ENCODE peak calls at places on chromosomes 2 and 18, in four cellular contexts. A is HepG2, V is GM12878, C is H1. G is an unnamed sample.
A peak's percentile ranks its signal among the peaks of the same experiment; 100 is the strongest.

GRCh38 chr2:105886029-105886454 is 141.3 kb downstream of the NCK2 start:
- DNase-seq in A (no peak), V (no peak), C (no peak), G (no peak)

GRCh38 chr18:27713727-27714080 is 463.2 kb downstream of the CDH2 start:
- DNase-seq in C (no peak), A (no peak), V (no peak), G (no peak)

GRCh38 chr18:55811964-55812363 is 224.0 kb upstream of the TCF4 start:
- DNase-seq in C (no peak), V (no peak), A (no peak), G (no peak)

GRCh38 chr2:127174176-127174575 is 45.9 kb downstream of the CYP27C1 start:
- DNase-seq in V (no peak), C (no peak), A (no peak), G (peak; percentile 57)

GRCh38 chr2:60365556-60365955 is 187.9 kb downstream of the BCL11A start:
- DNase-seq in A (peak; percentile 36), V (no peak), C (no peak), G (no peak)

GRCh38 chr18:63540131-63540530 is 2.0 kb upstream of the SERPINB12 start:
- DNase-seq in A (no peak), C (no peak), V (no peak), G (no peak)

GRCh38 chr2:1755436-1756191 is 11.3 kb upstream of the PXDN start:
- DNase-seq in C (no peak), A (no peak), V (no peak), G (no peak)

GRCh38 chr2:159903404-159904126 is 105.6 kb upstream of the CD302 start:
- DNase-seq in A (no peak), V (no peak), C (no peak), G (no peak)

GRCh38 chr2:238817382-238817781 is 30.5 kb upstream of the TWIST2 start:
- DNase-seq in V (no peak), A (no peak), C (no peak), G (no peak)

GRCh38 chr18:23036611-23037259 is 98.5 kb upstream of the CABLES1 start:
- DNase-seq in C (no peak), V (no peak), A (no peak), G (no peak)

GRCh38 chr18:11862468-11863137 is 11.4 kb downstream of the CHMP1B start:
- DNase-seq in C (no peak), V (no peak), A (no peak), G (no peak)

GRCh38 chr18:37405772-37406171 is 159.8 kb downstream of the CELF4 start:
- DNase-seq in A (no peak), V (no peak), C (no peak), G (no peak)

GRCh38 chr18:37412757-37413156 is 152.8 kb downstream of the CELF4 start:
- DNase-seq in V (no peak), C (no peak), A (no peak), G (no peak)

GRCh38 chr18:37407571-37407970 is 158.0 kb downstream of the CELF4 start:
- DNase-seq in V (no peak), C (no peak), A (no peak), G (no peak)

GRCh38 chr18:37408676-37409305 is 156.8 kb downstream of the CELF4 start:
- DNase-seq in V (no peak), A (no peak), C (no peak), G (no peak)

DNA sequence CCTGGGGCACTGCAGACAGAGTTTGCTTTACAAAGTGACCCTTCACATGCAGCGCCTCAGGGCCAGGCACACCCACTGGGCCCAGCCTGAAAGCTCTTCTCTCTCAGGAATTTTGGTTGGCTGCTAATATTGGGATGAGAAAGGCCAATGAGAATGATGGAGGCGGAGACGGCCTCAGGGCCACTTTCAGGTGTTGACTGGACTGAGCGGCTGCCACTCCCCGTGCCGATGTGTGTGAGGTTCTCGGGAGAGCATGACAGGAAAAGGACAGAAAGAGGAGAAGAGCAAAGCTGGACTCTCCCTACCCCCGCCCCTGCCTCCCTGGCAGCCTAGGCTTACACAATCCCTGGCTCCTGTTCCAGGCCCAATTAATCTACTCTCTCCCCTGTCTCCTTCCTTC is 155.7 kb downstream of the CELF4 start:
- DNase-seq in C (no peak), V (no peak), A (no peak), G (no peak)
- TF ChIP-seq BRCA1 in C (no peak), V (no peak), A (no peak), G (no peak)

DNA sequence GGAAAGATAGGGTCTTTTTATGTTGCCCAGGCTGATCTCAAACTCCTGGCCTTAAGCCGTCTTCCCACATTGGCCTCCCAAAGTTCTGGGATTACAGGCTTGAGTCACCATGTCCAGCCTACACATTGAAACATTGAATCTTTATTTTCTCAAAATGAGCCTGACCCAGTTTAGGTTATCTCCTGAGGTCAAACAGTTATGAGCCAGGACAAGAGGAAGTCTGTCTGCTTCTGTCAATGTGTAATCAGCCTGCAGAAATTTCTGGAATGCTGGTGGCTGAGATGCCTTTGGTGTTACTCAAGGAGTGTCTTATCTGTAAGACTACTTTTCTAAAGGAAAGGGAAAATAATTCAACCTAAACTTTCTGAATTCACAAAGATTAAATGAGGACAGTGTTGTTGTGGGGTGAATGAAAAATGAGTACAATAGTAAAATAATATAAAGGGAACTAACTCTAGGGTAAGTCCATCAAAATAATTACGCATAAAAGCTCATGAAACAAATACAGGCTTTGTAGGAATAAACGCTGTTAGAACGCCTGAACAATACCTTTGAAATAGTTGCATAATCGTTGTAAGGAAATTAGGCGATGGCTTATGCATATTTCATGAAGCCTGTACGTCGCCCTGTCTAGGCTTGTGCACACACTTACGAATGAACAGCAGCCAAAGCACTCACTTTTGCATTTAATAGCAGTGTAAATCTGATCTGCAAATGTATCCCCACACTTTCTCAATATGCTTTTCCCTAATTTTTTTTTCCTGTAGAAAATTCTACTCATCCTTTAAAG is 260.8 kb downstream of the RDH14 start:
- DNase-seq in C (no peak), V (no peak), A (peak; percentile 71), G (no peak)
- H3K4me3 ChIP-seq in C (no peak overlapping the region), V (no peak overlapping the region), A (no peak overlapping the region), G (no peak overlapping the region)

GRCh38 chr18:43720036-43720435 is 442.7 kb upstream of the SYT4 start:
- DNase-seq in V (no peak), C (no peak), A (no peak), G (no peak)

GRCh38 chr18:43710135-43710534 is 432.8 kb upstream of the SYT4 start:
- DNase-seq in C (no peak), A (no peak), V (no peak), G (no peak)

GRCh38 chr18:43719264-43719795 is 442.0 kb upstream of the SYT4 start:
- DNase-seq in C (no peak), V (no peak), A (no peak), G (no peak)

DNA sequence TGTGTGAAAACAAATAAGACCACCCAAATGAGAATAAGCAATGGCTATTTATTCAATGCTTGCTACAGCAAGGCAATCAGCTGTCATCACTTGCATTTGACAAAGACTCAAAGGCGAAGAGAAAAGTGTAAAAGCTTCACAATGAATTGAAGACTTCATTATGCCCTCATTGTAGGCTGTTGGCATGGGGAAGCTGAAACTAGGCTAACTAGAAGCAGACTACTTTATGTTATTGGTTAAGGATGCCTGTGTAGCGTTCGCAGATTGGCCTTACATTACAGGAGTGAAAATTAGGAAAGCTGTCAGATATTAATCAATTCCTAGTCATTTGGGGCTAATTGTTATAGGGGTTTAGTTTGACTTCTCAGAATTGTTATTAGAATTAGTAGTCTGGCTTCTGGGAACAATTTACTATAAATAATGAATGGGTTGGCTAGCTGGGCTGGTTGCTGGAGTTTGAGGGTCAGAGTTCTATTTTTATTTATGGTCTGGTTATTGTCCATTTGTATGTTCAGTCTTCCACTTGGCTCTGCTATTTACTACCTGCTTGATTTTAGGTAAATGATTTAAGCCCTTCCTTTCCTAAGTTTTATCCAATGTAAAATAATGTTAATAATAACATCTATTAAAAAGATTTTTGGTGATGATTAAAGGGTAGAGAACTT is 437.2 kb upstream of the SYT4 start:
- DNase-seq in C (no peak), A (no peak), V (no peak), G (no peak)
- TF ChIP-seq BRCA1 in C (no peak), A (no peak), V (no peak), G (no peak)

GRCh38 chr2:171566753-171567152 is 44.5 kb downstream of the CYBRD1 start:
- DNase-seq in A (no peak), V (no peak), C (no peak), G (no peak)

GRCh38 chr2:171566099-171566498 is 43.8 kb downstream of the CYBRD1 start:
- DNase-seq in C (no peak), A (no peak), V (no peak), G (no peak)

GRCh38 chr2:171563301-171563700 is 41.0 kb downstream of the CYBRD1 start:
- DNase-seq in A (no peak), C (no peak), V (no peak), G (no peak)

GRCh38 chr2:171568085-171568484 is 45.8 kb downstream of the CYBRD1 start:
- DNase-seq in C (no peak), A (no peak), V (no peak), G (no peak)

DNA sequence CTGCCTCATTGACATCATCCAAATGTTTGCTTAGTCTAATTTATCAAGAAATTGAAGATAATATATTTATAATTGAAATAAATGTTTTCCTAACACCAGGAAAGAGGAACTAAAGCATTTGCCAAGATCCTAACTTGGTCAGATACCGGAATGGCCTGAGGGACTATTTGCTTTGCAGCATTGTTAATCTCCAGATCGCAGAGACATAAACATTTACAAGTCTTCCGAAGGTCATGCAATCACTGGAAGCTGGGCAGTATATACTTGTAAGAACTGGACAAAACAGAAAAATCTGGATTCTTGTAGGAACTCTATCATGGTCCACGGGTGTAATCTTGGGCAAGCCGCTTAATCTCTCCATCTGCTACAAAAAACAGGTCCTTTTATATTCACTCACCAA is 42.2 kb downstream of the CYBRD1 start:
- DNase-seq in A (no peak), V (no peak), C (no peak), G (no peak)
- H3K4me3 ChIP-seq in A (no peak overlapping the region), V (no peak overlapping the region), C (no peak overlapping the region), G (no peak overlapping the region)

GRCh38 chr2:83971547-83971946 is 487.5 kb downstream of the SUCLG1 start:
- DNase-seq in A (no peak), V (no peak), C (no peak), G (peak; percentile 73)
- TF ChIP-seq BRCA1 in A (no peak), V (no peak), C (no peak), G (no peak)

DNA sequence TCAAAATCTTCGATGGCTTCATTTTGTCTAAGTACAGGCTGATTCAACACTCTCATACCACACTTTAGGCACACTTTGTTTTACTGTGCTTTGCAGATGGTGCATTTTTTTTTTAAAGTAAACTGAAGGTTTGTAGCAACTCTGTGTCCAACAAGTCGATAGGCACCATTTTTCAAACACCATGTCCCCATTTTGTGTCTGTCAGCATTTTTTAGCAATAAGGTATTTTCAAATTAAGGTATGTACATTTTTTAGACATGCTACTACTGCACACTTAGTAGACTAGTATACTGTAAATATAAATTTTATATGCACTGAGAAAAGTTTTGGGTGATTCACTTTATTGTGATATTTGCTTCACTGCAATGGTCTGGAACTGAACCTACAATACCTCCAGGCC is 44.4 kb downstream of the ORC4 start:
- DNase-seq in A (no peak), C (no peak), V (no peak), G (no peak)
- H3K4me3 ChIP-seq in A (no peak overlapping the region), C (no peak overlapping the region), V (no peak overlapping the region), G (no peak overlapping the region)

DNA sequence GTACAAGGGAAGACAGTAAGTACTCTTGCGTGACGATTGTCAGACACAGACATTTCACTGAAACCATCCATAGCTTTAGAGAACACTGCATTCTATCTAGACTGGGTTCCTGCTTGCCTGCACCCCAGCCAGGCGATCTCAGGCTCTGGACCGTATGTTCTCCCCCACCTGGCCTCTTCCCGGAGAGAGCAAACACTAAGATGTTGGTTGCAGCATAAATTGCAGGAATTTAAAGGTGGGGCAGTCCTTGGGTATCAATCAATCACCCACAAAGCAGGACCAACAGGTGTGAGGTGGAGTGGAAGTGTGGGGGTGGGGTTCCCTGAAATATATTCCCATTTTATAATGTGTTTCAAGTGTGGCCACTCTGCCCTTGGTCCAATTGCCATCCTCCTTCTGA is 103.6 kb upstream of the TGFA start:
- DNase-seq in A (no peak), C (peak; percentile 45), V (no peak), G (no peak)
- TF ChIP-seq BRCA1 in A (no peak), C (no peak), V (no peak), G (no peak)